ENCODE peak calls at places on chromosomes 16 and 17, in ten cellular contexts. K is left lung, N is cardiac fibroblast, T is AG09309, O is fibroblast of lung, Q is BJ, E is GM10248, L is activated B cell treated with CpG ODN at 0.5 μM for 24 hours, D is AG10803, X is AG04450. P is an unnamed sample.

GRCh38 chr16:53913920-53914319 is 210.0 kb downstream of the FTO start:
- DNase-seq in K (no peak), N (no peak), T (no peak), O (no peak), Q (no peak), E (no peak), L (no peak), D (no peak), X (no peak), P (no peak)

GRCh38 chr16:73846292-73846849 is 450.2 kb upstream of the PSMD7 start:
- DNase-seq in K (no peak), N (no peak), T (no peak), O (peak), Q (no peak), E (no peak), L (no peak), D (no peak), X (no peak), P (no peak)

GRCh38 chr16:3348547-3349167 is 7.0 kb upstream of the OR2C1 start:
- DNase-seq in K (no peak), N (no peak), T (no peak), O (no peak), Q (no peak), E (peak), L (no peak), D (no peak), X (no peak), P (no peak)

GRCh38 chr17:8753976-8754440 is 4.3 kb downstream of the SPDYE4 start:
- DNase-seq in K (no peak), N (peak), T (no peak), O (peak), Q (no peak), E (peak), L (no peak), D (peak), X (no peak), P (no peak)

GRCh38 chr16:26137956-26138355 is 446.2 kb downstream of the HS3ST4 start:
- DNase-seq in K (no peak), N (no peak), T (no peak), O (no peak), Q (no peak), E (no peak), L (no peak), D (no peak), X (no peak), P (no peak)

GRCh38 chr17:76132574-76133338 is 8.3 kb downstream of the FOXJ1 start:
- DNase-seq in K (peak), N (no peak), T (no peak), O (no peak), Q (no peak), E (no peak), L (no peak), D (no peak), X (no peak), P (peak)

GRCh38 chr17:14211778-14212177 is 24.9 kb downstream of the CDRT15 start:
- DNase-seq in K (no peak), N (peak), T (no peak), O (no peak), Q (no peak), E (peak), L (peak), D (no peak), X (no peak), P (no peak)

GRCh38 chr17:36133629-36134259 is 30.1 kb downstream of the CCL4 start:
- DNase-seq in K (no peak), N (peak), T (no peak), O (peak), Q (no peak), E (no peak), L (no peak), D (no peak), X (no peak), P (no peak)

GRCh38 chr17:58970966-58971575 is 135.6 kb downstream of the TRIM37 start:
- DNase-seq in K (no peak), N (no peak), T (no peak), O (no peak), Q (no peak), E (no peak), L (no peak), D (peak), X (no peak), P (no peak)

GRCh38 chr17:79011451-79012147 is 2.0 kb upstream of the CANT1 start:
- DNase-seq in K (no peak), N (peak), T (no peak), O (peak), Q (no peak), E (no peak), L (no peak), D (peak), X (no peak), P (no peak)

GRCh38 chr17:82787081-82787848 is 35.4 kb downstream of the TBCD start:
- DNase-seq in K (no peak), N (no peak), T (peak), O (no peak), Q (peak), E (no peak), L (no peak), D (peak), X (no peak), P (no peak)

GRCh38 chr17:39920218-39921210 is 2.1 kb upstream of the GSDMB start:
- DNase-seq in K (no peak), N (no peak), T (no peak), O (no peak), Q (no peak), E (peak), L (no peak), D (no peak), X (no peak), P (no peak)

GRCh38 chr17:35587074-35587961 is at the start of gene AP2B1:
- DNase-seq in K (peak), N (peak), T (peak), O (peak), Q (peak), E (peak), L (peak), D (peak), X (peak), P (peak)

GRCh38 chr16:28534542-28535373 is 4.0 kb downstream of the NUPR1 start:
- DNase-seq in K (peak), N (peak), T (peak), O (peak), Q (no peak), E (no peak), L (no peak), D (peak), X (no peak), P (no peak)

GRCh38 chr16:88924834-88925539 is 52.0 kb downstream of the CBFA2T3 start:
- DNase-seq in K (no peak), N (peak), T (peak), O (peak), Q (no peak), E (peak), L (peak), D (peak), X (peak), P (no peak)

GRCh38 chr17:73323622-73324455 is 12.0 kb upstream of the CDC42EP4 start:
- DNase-seq in K (no peak), N (peak), T (no peak), O (peak), Q (no peak), E (no peak), L (no peak), D (peak), X (no peak), P (no peak)

GRCh38 chr16:89565506-89566372 is 5.3 kb downstream of the RPL13 start:
- DNase-seq in K (peak), N (peak), T (no peak), O (peak), Q (no peak), E (peak), L (peak), D (no peak), X (no peak), P (peak)

GRCh38 chr17:13825526-13826040 is 223.9 kb upstream of the HS3ST3A1 start:
- DNase-seq in K (no peak), N (no peak), T (no peak), O (no peak), Q (no peak), E (no peak), L (no peak), D (peak), X (no peak), P (no peak)

GRCh38 chr16:58608601-58609136 is 21.0 kb downstream of the CNOT1 start:
- DNase-seq in K (no peak), N (no peak), T (no peak), O (no peak), Q (no peak), E (no peak), L (no peak), D (no peak), X (no peak), P (no peak)

GRCh38 chr16:65807858-65808257 is 558.6 kb upstream of the CDH5 start:
- DNase-seq in K (no peak), N (no peak), T (no peak), O (no peak), Q (no peak), E (no peak), L (no peak), D (no peak), X (no peak), P (no peak)

GRCh38 chr16:373848-374615 is 3.7 kb upstream of the MRPL28 start:
- DNase-seq in K (no peak), N (no peak), T (no peak), O (no peak), Q (no peak), E (no peak), L (no peak), D (no peak), X (no peak), P (no peak)

GRCh38 chr16:86988920-86989715 is 328.1 kb downstream of the C16orf95 start:
- DNase-seq in K (peak), N (no peak), T (no peak), O (no peak), Q (no peak), E (no peak), L (no peak), D (no peak), X (no peak), P (no peak)

GRCh38 chr17:41176744-41177387 is 1.2 kb downstream of the KRTAP4-2 start:
- DNase-seq in K (no peak), N (no peak), T (no peak), O (no peak), Q (no peak), E (no peak), L (no peak), D (no peak), X (no peak), P (no peak)

GRCh38 chr16:87586201-87586782 is 16.0 kb upstream of the JPH3 start:
- DNase-seq in K (no peak), N (peak), T (no peak), O (peak), Q (no peak), E (no peak), L (no peak), D (no peak), X (no peak), P (no peak)

GRCh38 chr17:19750835-19751234 is 2.7 kb upstream of the ALDH3A1 start:
- DNase-seq in K (no peak), N (no peak), T (no peak), O (no peak), Q (no peak), E (no peak), L (no peak), D (no peak), X (no peak), P (no peak)

GRCh38 chr17:77391668-77392375 is 251.1 kb downstream of the SEC14L1 start:
- DNase-seq in K (no peak), N (peak), T (peak), O (peak), Q (peak), E (no peak), L (no peak), D (peak), X (peak), P (no peak)

GRCh38 chr17:48100591-48101011 is 677 bp downstream of the CBX1 start:
- DNase-seq in K (peak), N (peak), T (no peak), O (peak), Q (no peak), E (no peak), L (no peak), D (peak), X (peak), P (peak)

GRCh38 chr17:45734598-45734997 is 49.5 kb upstream of the CRHR1 start:
- DNase-seq in K (no peak), N (no peak), T (no peak), O (no peak), Q (no peak), E (no peak), L (no peak), D (no peak), X (no peak), P (no peak)

GRCh38 chr16:47886631-47887415 is 269.0 kb downstream of the ABCC12 start:
- DNase-seq in K (no peak), N (no peak), T (no peak), O (peak), Q (no peak), E (no peak), L (no peak), D (no peak), X (no peak), P (no peak)

GRCh38 chr16:11439216-11439615 is 94.0 kb downstream of the RMI2 start:
- DNase-seq in K (no peak), N (no peak), T (no peak), O (no peak), Q (no peak), E (no peak), L (no peak), D (no peak), X (no peak), P (no peak)

GRCh38 chr16:88355389-88356123 is 27.2 kb upstream of the ZNF469 start:
- DNase-seq in K (no peak), N (no peak), T (no peak), O (no peak), Q (no peak), E (no peak), L (no peak), D (no peak), X (no peak), P (no peak)

GRCh38 chr16:22369221-22369811 is 5.1 kb downstream of the CDR2 start:
- DNase-seq in K (no peak), N (peak), T (no peak), O (peak), Q (no peak), E (no peak), L (no peak), D (peak), X (peak), P (no peak)

GRCh38 chr16:26645629-26646028 is 421.1 kb upstream of the C16orf82 start:
- DNase-seq in K (no peak), N (no peak), T (no peak), O (no peak), Q (no peak), E (no peak), L (no peak), D (no peak), X (no peak), P (peak)

GRCh38 chr16:49811630-49812334 is 44.1 kb downstream of the ZNF423 start:
- DNase-seq in K (no peak), N (peak), T (no peak), O (no peak), Q (no peak), E (no peak), L (no peak), D (no peak), X (no peak), P (no peak)

DNA sequence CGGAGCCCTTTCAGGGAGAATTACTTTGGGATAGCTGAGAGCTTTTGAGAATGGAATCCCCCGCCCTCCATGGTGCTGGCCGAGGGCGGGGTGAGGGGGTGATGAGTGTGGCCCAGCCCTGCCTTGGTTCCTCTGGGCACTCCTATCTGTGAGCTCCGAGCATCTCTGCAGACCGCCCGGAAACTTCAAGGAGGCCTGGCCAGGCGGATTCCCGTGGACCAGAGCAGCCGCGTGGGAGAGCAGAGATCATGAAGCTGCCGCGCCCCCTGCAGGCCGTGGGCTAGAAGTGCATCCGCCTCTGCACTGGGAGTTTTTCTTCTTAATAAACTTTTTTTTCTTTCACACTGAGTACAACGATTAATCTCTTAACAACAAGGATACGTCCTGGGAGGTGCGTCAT is 392.9 kb upstream of the EEF2KMT start:
- DNase-seq in K (no peak), N (no peak), T (no peak), O (no peak), Q (no peak), E (peak), L (no peak), D (no peak), X (no peak), P (peak)
- TF ChIP-seq CTCF in K (peak), N (peak), T (peak), O (no peak), Q (no peak), E (peak), L (no peak), D (peak), X (peak), P (peak)

DNA sequence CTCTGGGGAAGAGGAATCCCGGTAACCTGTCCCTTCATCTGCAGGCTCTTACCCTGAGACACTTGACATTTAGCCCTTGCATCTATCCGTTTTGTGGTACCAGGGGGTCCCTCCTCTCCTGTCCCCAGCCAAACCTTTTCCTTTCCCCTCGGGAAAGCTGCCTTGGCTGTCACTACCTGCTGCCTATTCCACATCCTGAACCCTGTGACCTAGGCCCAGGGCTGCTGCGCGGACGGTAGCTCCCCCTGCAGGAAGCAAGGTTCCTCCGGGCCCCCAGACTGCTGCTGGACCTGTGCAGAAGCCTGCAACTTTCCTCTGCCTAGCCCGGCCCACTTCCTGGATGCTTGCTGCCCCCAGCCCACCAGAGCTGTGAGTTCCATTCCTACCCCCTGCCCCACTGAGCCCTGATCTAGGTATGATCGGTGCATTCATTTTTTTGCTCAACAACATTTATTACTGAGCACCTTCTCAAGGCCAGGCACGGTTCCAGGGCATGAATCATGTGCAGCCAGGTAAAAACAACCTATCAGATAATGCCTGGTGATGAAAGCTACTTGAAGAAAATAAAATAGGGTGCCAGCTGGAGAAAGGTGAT is 10.5 kb upstream of the ALDOA start:
- DNase-seq in K (peak), N (no peak), T (no peak), O (no peak), Q (no peak), E (peak), L (no peak), D (no peak), X (no peak), P (no peak)
- TF ChIP-seq CTCF in K (peak), N (peak), T (peak), O (peak), Q (peak), E (peak), L (no peak), D (peak), X (peak), P (peak)

DNA sequence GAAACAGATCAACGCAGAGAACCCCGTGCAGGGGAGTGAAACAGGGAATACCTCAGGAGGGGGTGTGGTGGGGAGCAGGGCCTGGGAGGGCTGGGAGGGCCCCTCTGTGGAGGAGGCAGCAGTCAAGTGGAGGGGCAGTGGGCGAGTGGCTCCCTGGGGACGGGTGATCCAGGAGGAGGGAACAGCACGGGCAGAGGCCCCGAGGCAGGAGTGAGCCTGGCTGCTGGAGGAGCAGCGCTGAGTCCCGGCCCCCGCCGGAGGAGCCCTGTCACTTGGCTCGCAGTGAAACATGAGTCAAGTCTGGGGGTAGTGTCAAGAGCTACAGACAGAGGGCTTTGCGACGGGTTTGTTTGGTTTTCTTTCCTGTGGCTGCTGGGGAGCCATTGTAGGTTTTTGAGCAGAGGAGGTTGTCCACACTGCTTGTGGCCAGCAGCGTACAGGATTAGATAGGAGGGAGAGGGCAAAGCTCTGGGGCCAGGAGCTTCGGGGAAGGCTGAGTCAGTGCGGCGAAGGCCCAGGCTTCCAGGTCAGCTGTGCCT is 115.7 kb upstream of the CIBAR2 start:
- DNase-seq in K (no peak), N (peak), T (no peak), O (peak), Q (no peak), E (peak), L (no peak), D (peak), X (no peak), P (no peak)
- TF ChIP-seq CTCF in K (no peak), N (peak), T (peak), O (peak), Q (peak), E (no peak), L (no peak), D (peak), X (peak), P (no peak)

DNA sequence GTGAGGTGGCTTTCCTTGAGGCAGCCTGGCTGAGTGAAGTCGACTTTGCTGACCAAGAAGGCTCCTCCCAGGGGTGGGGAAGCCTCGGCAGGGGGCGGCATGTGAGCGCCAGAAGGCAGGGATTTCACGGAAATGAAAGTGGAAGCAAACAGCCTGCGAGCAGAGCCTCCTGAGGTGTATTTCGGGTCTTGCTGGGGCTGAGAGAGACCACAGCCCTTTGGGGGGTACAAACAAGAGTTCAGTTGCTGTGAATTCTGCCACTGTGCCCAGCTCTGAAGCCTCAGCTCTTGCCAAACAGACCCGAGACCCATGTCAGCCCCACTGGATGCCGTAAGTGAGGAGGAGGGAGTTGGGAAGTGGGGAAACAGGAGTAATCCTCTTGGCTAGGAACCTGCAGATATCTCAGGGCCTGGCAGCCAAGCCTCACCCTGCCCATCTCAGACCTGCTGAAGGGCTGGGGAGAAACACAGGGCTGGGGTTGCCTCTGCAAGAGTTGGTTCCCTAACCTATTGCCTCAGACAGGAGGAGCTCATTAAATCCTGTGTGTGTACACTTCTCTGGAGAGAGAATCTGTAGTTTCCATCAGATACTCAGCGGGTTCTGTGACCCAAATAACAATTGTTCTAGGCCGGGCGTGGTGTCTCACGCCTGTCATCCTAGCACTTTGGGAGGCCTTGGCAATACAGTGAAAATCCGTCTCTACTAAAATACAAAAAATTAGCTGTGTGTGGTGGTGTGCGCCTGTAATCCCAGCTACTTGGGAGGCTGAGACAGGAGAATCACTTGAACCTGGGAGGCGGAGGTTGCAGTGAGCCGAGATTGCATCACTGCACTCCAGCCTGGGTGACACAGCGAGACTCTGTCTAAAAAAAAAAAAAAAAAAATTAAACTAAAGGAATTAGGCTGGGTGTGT is at the start of gene IFI35:
- DNase-seq in K (peak), N (peak), T (no peak), O (peak), Q (peak), E (peak), L (peak), D (peak), X (peak), P (no peak)
- TF ChIP-seq CTCF in K (peak), N (peak), T (peak), O (no peak), Q (peak), E (peak), L (no peak), D (peak), X (peak), P (peak)

GRCh38 chr17:63086483-63087185 is 120.6 kb downstream of the TANC2 start:
- DNase-seq in K (no peak), N (no peak), T (no peak), O (peak), Q (no peak), E (no peak), L (no peak), D (no peak), X (no peak), P (no peak)

GRCh38 chr17:63082952-63083351 is 116.9 kb downstream of the TANC2 start:
- DNase-seq in K (no peak), N (peak), T (no peak), O (peak), Q (no peak), E (no peak), L (no peak), D (peak), X (no peak), P (no peak)

GRCh38 chr17:63078707-63079106 is 112.7 kb downstream of the TANC2 start:
- DNase-seq in K (no peak), N (peak), T (no peak), O (no peak), Q (no peak), E (no peak), L (no peak), D (no peak), X (no peak), P (no peak)

GRCh38 chr17:63082273-63082861 is 116.3 kb downstream of the TANC2 start:
- DNase-seq in K (no peak), N (peak), T (peak), O (peak), Q (no peak), E (no peak), L (no peak), D (peak), X (peak), P (no peak)
- TF ChIP-seq CTCF in K (no peak), N (peak), T (peak), O (peak), Q (peak), E (peak), L (no peak), D (peak), X (peak), P (peak)